ENCODE peak calls at places on chromosomes 11 and 22, in eight cellular contexts. W, N, A, E, L, H, C and G are unnamed samples.

GRCh38 chr11:48098024-48098423 is 117.7 kb downstream of the PTPRJ start:
- DNase-seq in W (no peak), N (no peak), A (no peak), E (no peak), L (no peak), H (no peak), C (no peak), G (no peak)

GRCh38 chr22:50568626-50569025 is 5.9 kb upstream of the SYCE3 start:
- DNase-seq in W (peak; percentile 46), N (no peak), A (no peak), E (no peak), L (no peak), H (no peak), C (no peak), G (no peak)

GRCh38 chr11:70423523-70424505 is 25.5 kb downstream of the CTTN start:
- DNase-seq in W (no peak), N (peak; percentile 92), A (peak; percentile 49), E (peak; percentile 70), L (peak; percentile 30), H (no peak), C (no peak), G (no peak)

GRCh38 chr11:57885298-57886035 is 123.9 kb downstream of the CTNND1 start:
- DNase-seq in W (no peak), N (peak; percentile 17), A (no peak), E (peak; percentile 20), L (no peak), H (no peak), C (no peak), G (no peak)

GRCh38 chr22:50473855-50474671 is 772 bp downstream of the SBF1 start:
- DNase-seq in W (peak; percentile 42), N (peak; percentile 72), A (peak; percentile 20), E (peak; percentile 50), L (no peak), H (no peak), C (no peak), G (no peak)

GRCh38 chr11:2177081-2177480 is 5.5 kb upstream of the TH start:
- DNase-seq in W (no peak), N (no peak), A (no peak), E (no peak), L (no peak), H (no peak), C (no peak), G (no peak)

GRCh38 chr11:17300372-17300771 is 23.8 kb downstream of the NUCB2 start:
- DNase-seq in W (no peak), N (no peak), A (no peak), E (no peak), L (no peak), H (no peak), C (no peak), G (no peak)

GRCh38 chr11:42239102-42239501 is 779.6 kb upstream of the LRRC4C start:
- DNase-seq in W (no peak), N (no peak), A (no peak), E (peak; percentile 67), L (no peak), H (no peak), C (no peak), G (peak; percentile 80)

GRCh38 chr11:4960877-4961276 is 5.4 kb upstream of the OR51A2 start:
- DNase-seq in W (no peak), N (no peak), A (no peak), E (no peak), L (no peak), H (no peak), C (no peak), G (no peak)

GRCh38 chr11:21396351-21397008 is 727.1 kb downstream of the NELL1 start:
- DNase-seq in W (no peak), N (no peak), A (no peak), E (no peak), L (no peak), H (no peak), C (no peak), G (no peak)

GRCh38 chr11:8047382-8047781 is 33.6 kb upstream of the TUB start:
- DNase-seq in W (no peak), N (no peak), A (no peak), E (no peak), L (no peak), H (no peak), C (no peak), G (no peak)

GRCh38 chr22:41994506-41994905 is 4.1 kb upstream of the WBP2NL start:
- DNase-seq in W (no peak), N (no peak), A (no peak), E (no peak), L (no peak), H (no peak), C (no peak), G (no peak)

GRCh38 chr11:100863080-100863581 is 176.0 kb downstream of the ARHGAP42 start:
- DNase-seq in W (no peak), N (peak; percentile 96), A (peak; percentile 87), E (peak; percentile 93), L (peak; percentile 29), H (no peak), C (no peak), G (peak; percentile 77)

GRCh38 chr22:48781868-48782267 is 1045.8 kb downstream of the BRD1 start:
- DNase-seq in W (no peak), N (no peak), A (no peak), E (no peak), L (no peak), H (no peak), C (no peak), G (no peak)

GRCh38 chr22:48782326-48782725 is 1045.3 kb downstream of the BRD1 start:
- DNase-seq in W (no peak), N (no peak), A (no peak), E (no peak), L (no peak), H (no peak), C (no peak), G (no peak)

GRCh38 chr22:48781391-48781790 is 1046.3 kb downstream of the BRD1 start:
- DNase-seq in W (no peak), N (no peak), A (no peak), E (no peak), L (no peak), H (no peak), C (no peak), G (no peak)

GRCh38 chr22:48783821-48784266 is 1043.8 kb downstream of the BRD1 start:
- DNase-seq in W (no peak), N (no peak), A (no peak), E (no peak), L (no peak), H (no peak), C (no peak), G (no peak)

DNA sequence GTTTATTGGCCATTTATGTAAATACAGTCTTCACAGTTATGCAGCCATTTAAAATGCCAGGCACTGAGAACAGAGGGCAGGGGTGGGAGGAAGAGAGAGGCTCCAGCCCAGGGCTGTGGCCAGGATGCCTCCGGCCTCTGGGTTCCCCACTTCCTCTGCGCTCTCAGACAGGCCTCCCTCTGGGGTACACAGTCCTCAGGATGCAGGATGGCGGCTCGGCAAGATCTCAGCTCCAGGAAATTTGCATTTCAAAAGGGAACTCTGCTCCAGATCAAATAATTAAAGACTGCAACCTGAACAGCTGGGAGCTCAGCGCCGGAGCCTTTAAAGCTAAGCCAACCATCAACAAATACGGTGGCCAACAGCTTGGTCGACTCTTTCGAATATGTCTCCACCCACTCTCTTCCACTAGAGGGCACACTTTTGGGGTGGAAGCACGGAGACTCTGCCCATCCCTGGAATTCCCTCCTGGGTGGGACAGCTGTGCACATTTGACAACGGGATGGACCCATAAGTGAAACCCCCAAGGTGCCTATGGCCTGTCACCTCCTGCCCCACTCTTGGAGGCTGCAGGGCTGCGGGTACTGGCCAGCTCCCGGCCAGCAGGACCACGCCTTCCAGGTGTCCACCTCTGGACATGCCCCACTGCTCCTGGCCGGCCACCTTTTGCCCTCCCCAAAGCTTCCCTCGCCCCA is 1044.7 kb downstream of the BRD1 start:
- DNase-seq in W (no peak), N (no peak), A (no peak), E (no peak), L (no peak), H (peak; percentile 10), C (no peak), G (no peak)
- TF ChIP-seq CTCF in W (no peak), N (no peak), A (no peak), E (no peak), L (no peak), H (peak; percentile 19), C (no peak), G (no peak)

GRCh38 chr11:133065847-133066485 is 466.3 kb downstream of the OPCML start:
- DNase-seq in W (no peak), N (no peak), A (no peak), E (no peak), L (no peak), H (no peak), C (no peak), G (peak; percentile 33)

GRCh38 chr11:133072366-133072765 is 459.9 kb downstream of the OPCML start:
- DNase-seq in W (no peak), N (no peak), A (no peak), E (no peak), L (no peak), H (no peak), C (no peak), G (no peak)

GRCh38 chr11:133070790-133071189 is 461.5 kb downstream of the OPCML start:
- DNase-seq in W (no peak), N (no peak), A (no peak), E (no peak), L (no peak), H (no peak), C (no peak), G (no peak)

GRCh38 chr11:133072858-133073582 is 459.3 kb downstream of the OPCML start:
- DNase-seq in W (no peak), N (no peak), A (no peak), E (no peak), L (no peak), H (no peak), C (no peak), G (no peak)

GRCh38 chr11:133070053-133070713 is 462.1 kb downstream of the OPCML start:
- DNase-seq in W (no peak), N (no peak), A (no peak), E (no peak), L (no peak), H (no peak), C (no peak), G (no peak)
- H3K4me3 ChIP-seq in W (no peak overlapping the region), N (no peak overlapping the region), A (no peak overlapping the region), E (no peak overlapping the region), L (no peak overlapping the region), H (no peak overlapping the region), C (no peak overlapping the region), G (no peak overlapping the region)

DNA sequence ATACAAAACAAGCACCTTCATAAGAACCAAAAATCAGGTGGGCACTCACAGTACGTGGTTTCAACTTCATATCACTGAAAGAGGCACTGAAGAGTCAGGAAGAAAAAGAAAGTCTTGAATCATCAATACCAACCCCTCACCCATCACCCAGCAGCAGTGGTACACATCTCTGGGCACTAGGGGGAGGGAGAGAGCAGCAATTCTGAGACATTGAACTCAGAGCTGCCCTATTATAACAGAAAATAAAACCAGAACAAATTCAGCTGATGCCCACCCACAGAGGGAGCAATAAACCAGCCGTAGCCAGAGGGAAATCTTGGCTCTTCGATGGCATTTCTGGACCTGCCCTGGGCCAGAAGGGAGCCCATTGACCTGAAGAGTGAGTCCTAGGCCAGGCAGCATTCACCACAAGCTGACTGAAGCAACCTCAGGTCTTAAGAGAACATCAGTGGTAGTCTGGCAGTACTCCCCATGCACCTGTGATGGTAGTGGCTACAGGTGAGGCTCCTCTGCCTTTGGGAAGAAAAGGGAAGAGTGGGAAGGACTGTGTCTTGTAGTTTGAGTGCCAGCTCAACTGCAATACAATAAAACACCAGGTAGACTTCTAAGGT is 42.2 kb upstream of the FAM181B start:
- DNase-seq in W (no peak), N (peak; percentile 72), A (peak; percentile 8), E (peak; percentile 61), L (no peak), H (peak; percentile 42), C (no peak), G (no peak)
- TF ChIP-seq CTCF in W (no peak), N (peak; percentile 94), A (peak; percentile 92), E (peak; percentile 94), L (no peak), H (peak; percentile 54), C (no peak), G (peak; percentile 81)

GRCh38 chr11:71927813-71928738 is at the start of gene XNDC1N:
- DNase-seq in W (peak; percentile 73), N (peak; percentile 93), A (peak; percentile 56), E (peak; percentile 90), L (peak; percentile 58), H (peak; percentile 89), C (peak; percentile 68), G (no peak)
- H3K4me3 ChIP-seq in W (peak within 1 kb of the TSS; percentile 80), N (peak within 1 kb of the TSS; percentile 85), A (peak within 1 kb of the TSS; percentile 95), E (peak within 1 kb of the TSS; percentile 99), L (peak within 1 kb of the TSS; percentile 94), H (peak within 1 kb of the TSS; percentile 90), C (peak within 1 kb of the TSS; percentile 82), G (peak within 1 kb of the TSS; percentile 98)